ENCODE peak calls at places on chromosome 18, in seven cellular contexts. A is Daoy, X is keratinocyte, Z is mammary epithelial cell, I is ACHN, V is T-cell, J is endothelial cell. Y is an unnamed sample.

GRCh38 chr18:31942301-31942998 is 478 bp downstream of the TRAPPC8 start:
- DNase-seq in A (peak), X (no peak), Z (peak), I (peak), V (no peak), J (peak), Y (peak)

GRCh38 chr18:41745166-41746049 is 209.6 kb upstream of the PIK3C3 start:
- DNase-seq in A (no peak), X (no peak), Z (peak), I (peak), V (no peak), J (peak), Y (no peak)

GRCh38 chr18:26791676-26792075 is 73.8 kb downstream of the AQP4 start:
- DNase-seq in A (peak), X (peak), Z (peak), I (no peak), V (no peak), J (no peak), Y (no peak)

GRCh38 chr18:10261315-10262276 is 192.8 kb upstream of the APCDD1 start:
- DNase-seq in A (no peak), X (no peak), Z (no peak), I (no peak), V (no peak), J (no peak), Y (no peak)

GRCh38 chr18:2302628-2303516 is 268.4 kb downstream of the METTL4 start:
- DNase-seq in A (peak), X (peak), Z (peak), I (peak), V (no peak), J (no peak), Y (no peak)

GRCh38 chr18:79779021-79779699 is 18.6 kb upstream of the KCNG2 start:
- DNase-seq in A (no peak), X (no peak), Z (no peak), I (no peak), V (no peak), J (no peak), Y (no peak)

GRCh38 chr18:61854578-61854977 is 38.2 kb downstream of the RNF152 start:
- DNase-seq in A (peak), X (no peak), Z (peak), I (no peak), V (no peak), J (no peak), Y (no peak)

GRCh38 chr18:79899609-79900435 is 51.6 kb downstream of the SLC66A2 start:
- DNase-seq in A (no peak), X (no peak), Z (no peak), I (no peak), V (no peak), J (no peak), Y (no peak)

GRCh38 chr18:34709104-34709503 is 994 bp upstream of the DTNA start:
- DNase-seq in A (peak), X (no peak), Z (peak), I (no peak), V (no peak), J (no peak), Y (no peak)

GRCh38 chr18:2932247-2933181 is 80.4 kb downstream of the LPIN2 start:
- DNase-seq in A (peak), X (no peak), Z (peak), I (peak), V (no peak), J (peak), Y (no peak)